ENCODE peak calls at places on chromosomes 5 and 9, in eight cellular contexts. B is stromal cell of bone marrow; S is cardiac fibroblast; U is stimulated activated CD8-positive, alpha-beta memory T cell treated with anti-CD3 and anti-CD28 coated beads, Interleukin-4, amount 100 ng/mL, for 48 hours; K is EL; E is stimulated activated CD4-positive, alpha-beta T cell treated with anti-CD3 and anti-CD28 coated beads, Interleukin-12 subunit alpha, Interleukin-12 subunit beta, amount 100 ng/mL, for 24 hours; F is T1000; A is GM12865. H is an unnamed sample.

GRCh38 chr9:125990793-125991220 is 243.6 kb downstream of the PBX3 start:
- DNase-seq in S (no peak), U (no peak), F (no peak), E (no peak), B (no peak), K (no peak), A (no peak), H (no peak)

GRCh38 chr5:80033513-80033912 is 1.6 kb upstream of the THBS4 start:
- DNase-seq in A (peak), K (no peak), E (no peak), S (no peak), F (no peak), U (no peak), B (no peak), H (no peak)

GRCh38 chr5:141521244-141521781 is 32.4 kb downstream of the PCDHGC5 start:
- DNase-seq in U (no peak), B (peak), E (no peak), S (peak), K (peak), A (no peak), F (peak), H (peak)

GRCh38 chr9:125550216-125550614 is 156.8 kb downstream of the MAPKAP1 start:
- DNase-seq in U (no peak), B (no peak), A (no peak), F (no peak), K (peak), E (no peak), S (peak), H (no peak)

GRCh38 chr5:116600876-116601275 is 26.3 kb upstream of the SEMA6A start:
- DNase-seq in K (peak), S (no peak), E (no peak), B (peak), U (no peak), F (no peak), A (no peak), H (peak)

GRCh38 chr9:32854271-32854670 is 70.9 kb downstream of the TMEM215 start:
- DNase-seq in A (no peak), B (no peak), E (no peak), K (peak), U (no peak), F (no peak), S (no peak), H (no peak)

GRCh38 chr5:56522972-56523371 is 289.8 kb upstream of the ANKRD55 start:
- DNase-seq in K (peak), A (no peak), E (no peak), B (peak), F (no peak), U (no peak), S (peak), H (peak)

GRCh38 chr9:123339666-123340414 is 16.2 kb upstream of the CRB2 start:
- DNase-seq in E (peak), K (no peak), F (no peak), S (no peak), U (peak), A (peak), B (no peak), H (no peak)

GRCh38 chr9:84996049-84996448 is 326.5 kb downstream of the NTRK2 start:
- DNase-seq in U (no peak), F (peak), A (no peak), B (no peak), E (no peak), K (no peak), S (no peak), H (no peak)

GRCh38 chr5:178114325-178115135 is 1.2 kb downstream of the N4BP3 start:
- DNase-seq in F (no peak), K (no peak), S (no peak), A (peak), B (no peak), E (no peak), U (peak), H (no peak)

GRCh38 chr5:149069711-149070110 is 6.8 kb upstream of the SH3TC2 start:
- DNase-seq in A (no peak), U (no peak), F (no peak), S (no peak), K (no peak), E (no peak), B (no peak), H (no peak)

GRCh38 chr9:136232964-136233363 is 12.6 kb downstream of the QSOX2 start:
- DNase-seq in A (no peak), K (no peak), S (no peak), U (no peak), E (no peak), B (no peak), F (no peak), H (no peak)

GRCh38 chr5:24141046-24141445 is 503.7 kb downstream of the CDH10 start:
- DNase-seq in A (no peak), E (no peak), K (no peak), B (peak), F (no peak), U (no peak), S (peak), H (no peak)

GRCh38 chr9:83013867-83014605 is 48.9 kb downstream of the RASEF start:
- DNase-seq in K (peak), E (no peak), B (peak), U (no peak), S (no peak), A (no peak), F (no peak), H (no peak)

GRCh38 chr5:16937023-16937379 is 913 bp upstream of the MYO10 start:
- DNase-seq in U (no peak), S (no peak), E (no peak), A (no peak), F (no peak), K (no peak), B (no peak), H (no peak)

GRCh38 chr5:173736374-173736773 is 119.9 kb upstream of the BOD1 start:
- DNase-seq in E (no peak), K (no peak), U (no peak), F (no peak), B (no peak), S (no peak), A (no peak), H (no peak)

GRCh38 chr5:79236970-79237734 is 1.2 kb downstream of the JMY start:
- DNase-seq in F (no peak), A (peak), K (peak), E (peak), U (peak), B (no peak), S (peak), H (peak)

GRCh38 chr9:107587175-107587963 is 97.8 kb upstream of the KLF4 start:
- DNase-seq in A (no peak), U (no peak), F (no peak), E (no peak), K (no peak), B (no peak), S (no peak), H (no peak)

GRCh38 chr9:68747043-68747533 is 42.0 kb downstream of the PIP5K1B start:
- DNase-seq in U (no peak), F (no peak), E (no peak), K (no peak), B (no peak), A (no peak), S (no peak), H (no peak)

GRCh38 chr9:2407450-2407849 is 214.1 kb upstream of the VLDLR start:
- DNase-seq in E (no peak), B (no peak), U (no peak), K (no peak), F (no peak), A (no peak), S (no peak), H (no peak)

GRCh38 chr5:141805874-141806273 is 72.3 kb downstream of the PCDH1 start:
- DNase-seq in B (no peak), F (no peak), S (peak), A (no peak), K (no peak), E (no peak), U (no peak), H (no peak)

H was measured in GM04504.